ENCODE peak calls at places on chromosomes 4 and X, in eight cellular contexts. B is IMR-90, S is breast epithelium, X is body of pancreas, C is GM12892, K is suprapubic skin, F is HepG2, L is stomach. P is an unnamed sample.

GRCh38 chr4:107164962-107165361 is 128.8 kb upstream of the DKK2 start:
- DNase-seq in B (no peak), S (no peak), X (no peak), C (no peak), K (no peak), F (no peak), L (no peak), P (no peak)

GRCh38 chr4:182642831-182643230 is 274.4 kb downstream of the DCTD start:
- DNase-seq in B (peak), S (no peak), X (no peak), C (no peak), K (no peak), F (peak), L (no peak), P (no peak)

GRCh38 chrX:43974076-43974475 is 886 bp upstream of the NDP start:
- DNase-seq in B (no peak), S (no peak), X (no peak), C (no peak), K (no peak), F (no peak), L (no peak), P (no peak)

GRCh38 chrX:53440631-53441517 is 6.7 kb upstream of the HSD17B10 start:
- DNase-seq in B (peak), S (peak), X (peak), C (no peak), K (peak), F (peak), L (peak), P (peak)

GRCh38 chr4:112284662-112285411 is 867 bp downstream of the TIFA start:
- DNase-seq in B (peak), S (no peak), X (peak), C (no peak), K (no peak), F (no peak), L (no peak), P (no peak)

GRCh38 chr4:1356181-1356998 is 9.4 kb downstream of the UVSSA start:
- DNase-seq in B (peak), S (no peak), X (peak), C (peak), K (no peak), F (peak), L (peak), P (no peak)

GRCh38 chr4:32340591-32340990 is 1620.4 kb downstream of the PCDH7 start:
- DNase-seq in B (no peak), S (no peak), X (no peak), C (no peak), K (no peak), F (no peak), L (no peak), P (no peak)

GRCh38 chrX:115449742-115450141 is 111.2 kb upstream of the PLS3 start:
- DNase-seq in B (no peak), S (peak), X (peak), C (no peak), K (no peak), F (peak), L (peak), P (peak)

GRCh38 chr4:137510866-137511265 is 21.4 kb downstream of the PCDH18 start:
- DNase-seq in B (peak), S (no peak), X (peak), C (no peak), K (no peak), F (no peak), L (no peak), P (no peak)

GRCh38 chr4:15894923-15895411 is 43.6 kb downstream of the FGFBP1 start:
- DNase-seq in B (peak), S (no peak), X (no peak), C (no peak), K (no peak), F (no peak), L (no peak), P (no peak)

GRCh38 chr4:73139991-73140390 is 70.5 kb upstream of the COX18 start:
- DNase-seq in B (peak), S (no peak), X (no peak), C (no peak), K (no peak), F (no peak), L (no peak), P (no peak)

GRCh38 chrX:29547877-29548276 is 667.5 kb upstream of the MAGEB2 start:
- DNase-seq in B (no peak), S (no peak), X (no peak), C (no peak), K (no peak), F (no peak), L (no peak), P (no peak)

GRCh38 chr4:115834441-115834840 is 721.0 kb upstream of the NDST4 start:
- DNase-seq in B (no peak), S (no peak), X (no peak), C (no peak), K (no peak), F (peak), L (no peak), P (no peak)

GRCh38 chr4:4329496-4329895 is 39.4 kb downstream of the ZBTB49 start:
- DNase-seq in B (no peak), S (no peak), X (no peak), C (no peak), K (no peak), F (no peak), L (no peak), P (no peak)

GRCh38 chr4:62057060-62057459 is 856.9 kb downstream of the ADGRL3 start:
- DNase-seq in B (no peak), S (no peak), X (no peak), C (no peak), K (no peak), F (no peak), L (no peak), P (no peak)

GRCh38 chrX:96407043-96407442 is 277.6 kb upstream of the DIAPH2 start:
- DNase-seq in B (peak), S (no peak), X (peak), C (no peak), K (no peak), F (peak), L (peak), P (peak)

GRCh38 chr4:82629238-82630000 is 67.6 kb upstream of the TMEM150C start:
- DNase-seq in B (peak), S (no peak), X (no peak), C (no peak), K (no peak), F (no peak), L (no peak), P (no peak)

GRCh38 chr4:114694770-114695169 is 96.2 kb downstream of the UGT8 start:
- DNase-seq in B (peak), S (no peak), X (no peak), C (no peak), K (no peak), F (peak), L (no peak), P (no peak)

GRCh38 chr4:150302553-150302952 is 224.3 kb downstream of the DCLK2 start:
- DNase-seq in B (peak), S (no peak), X (peak), C (no peak), K (no peak), F (peak), L (no peak), P (no peak)

GRCh38 chr4:23887989-23888388 is 1.9 kb downstream of the PPARGC1A start:
- DNase-seq in B (no peak), S (no peak), X (no peak), C (no peak), K (no peak), F (no peak), L (no peak), P (no peak)

GRCh38 chr4:37967749-37968148 is 7.6 kb downstream of the PTTG2 start:
- DNase-seq in B (peak), S (no peak), X (no peak), C (no peak), K (no peak), F (peak), L (no peak), P (no peak)

GRCh38 chr4:183449193-183449888 is 4.9 kb downstream of the CDKN2AIP start:
- DNase-seq in B (peak), S (no peak), X (no peak), C (no peak), K (no peak), F (no peak), L (no peak), P (no peak)

GRCh38 chrX:103704863-103705262 is 5.8 kb upstream of the TMEM31 start:
- DNase-seq in B (no peak), S (no peak), X (no peak), C (no peak), K (no peak), F (no peak), L (no peak), P (no peak)

DNA sequence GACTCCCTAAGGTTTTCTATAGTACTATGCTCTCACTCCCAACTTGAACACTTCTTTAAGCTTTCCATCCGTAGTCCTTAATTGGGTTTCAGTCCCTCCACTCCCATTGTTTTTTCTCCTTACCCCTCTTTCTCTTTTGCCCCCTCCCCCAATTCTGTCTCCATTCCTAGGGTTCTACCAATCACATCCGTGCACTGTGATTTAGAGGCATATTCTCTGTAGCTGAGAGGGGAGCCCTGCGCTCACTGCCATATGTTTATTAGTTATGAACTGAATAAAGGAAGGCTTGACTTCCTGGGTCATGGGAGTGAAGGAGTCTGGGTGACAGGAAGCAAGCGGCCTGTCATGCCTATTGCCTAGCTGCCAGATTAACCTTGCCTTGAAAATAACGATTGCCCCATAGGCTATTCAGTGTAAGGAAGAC is 470 bp downstream of the MCTS1 start:
- DNase-seq in B (peak), S (no peak), X (peak), C (no peak), K (no peak), F (peak), L (no peak), P (no peak)
- TF ChIP-seq POLR2A in B (no peak), S (no peak), X (no peak), C (no peak), K (no peak), F (no peak), L (no peak), P (no peak)

DNA sequence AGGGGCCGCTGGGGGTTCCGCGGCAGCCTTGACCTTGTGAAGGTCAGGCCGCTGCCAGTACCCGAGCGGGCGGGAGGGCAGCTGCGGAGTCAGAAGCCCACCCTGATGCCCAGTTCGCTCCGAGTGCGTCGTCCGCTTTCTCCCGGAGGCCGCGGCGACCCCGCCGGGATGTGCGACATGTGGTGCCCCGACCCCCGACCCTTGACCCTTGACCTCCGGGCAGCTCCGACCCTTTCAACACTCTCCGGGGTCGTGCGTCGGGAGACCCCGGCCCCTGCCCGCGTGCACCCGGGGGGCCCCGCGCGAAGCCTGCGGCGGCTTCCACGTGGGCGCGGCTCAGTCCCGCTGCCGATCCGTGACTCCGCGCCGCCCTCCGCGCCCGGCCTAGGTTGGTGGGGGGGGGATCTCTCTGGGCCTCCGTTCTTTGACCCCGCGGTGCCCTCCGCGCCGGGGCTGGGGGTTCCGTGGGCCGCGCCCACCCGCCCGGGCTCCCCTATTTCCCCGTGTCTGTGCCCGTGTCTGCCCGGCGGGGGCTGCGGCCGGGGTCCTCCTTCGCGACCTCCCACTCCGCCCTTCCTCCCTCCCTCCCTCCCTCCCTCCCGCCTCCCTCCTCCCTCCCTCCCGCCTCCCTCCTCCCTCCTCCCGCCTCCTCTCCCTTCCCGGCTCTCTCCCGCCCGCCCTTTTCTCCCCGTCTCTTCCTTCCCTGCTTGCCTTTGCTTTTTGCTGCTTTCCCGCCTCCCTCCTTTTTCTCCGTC is 640 bp upstream of the SLC25A6 start:
- DNase-seq in B (peak), S (peak), X (peak), C (peak), K (no peak), F (no peak), L (peak), P (peak)
- TF ChIP-seq POLR2A in B (no peak), S (peak), X (peak), C (peak), K (no peak), F (peak), L (no peak), P (no peak)

DNA sequence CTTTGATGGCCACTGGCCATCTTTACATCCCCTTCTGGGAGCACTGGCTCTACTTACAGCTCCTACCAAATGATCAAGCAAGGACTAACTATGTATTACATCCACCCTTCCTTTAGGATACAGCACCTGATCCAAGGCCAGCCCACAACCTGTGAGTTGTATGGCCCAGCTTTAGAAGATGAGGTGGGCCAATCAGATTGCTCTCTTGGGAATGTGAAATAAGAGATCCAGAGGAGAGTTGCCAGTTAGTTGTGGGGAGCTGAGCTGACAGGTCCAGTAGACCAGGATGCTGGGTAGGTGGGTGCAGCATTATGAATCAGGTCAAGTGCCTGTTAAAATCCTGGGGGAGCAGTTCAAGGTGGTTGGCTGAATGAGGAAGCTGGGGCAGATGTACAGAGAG is 111.5 kb downstream of the GNL3L start:
- DNase-seq in B (no peak), S (no peak), X (no peak), C (no peak), K (no peak), F (no peak), L (no peak), P (no peak)
- TF ChIP-seq POLR2A in B (no peak), S (no peak), X (no peak), C (no peak), K (no peak), F (no peak), L (no peak), P (no peak)

GRCh38 chrX:776061-776460 is 145.5 kb downstream of the SHOX start:
- DNase-seq in B (no peak), S (no peak), X (no peak), C (no peak), K (peak), F (no peak), L (no peak), P (no peak)

GRCh38 chrX:774536-774935 is 143.9 kb downstream of the SHOX start:
- DNase-seq in B (no peak), S (no peak), X (no peak), C (no peak), K (peak), F (no peak), L (no peak), P (no peak)

GRCh38 chrX:771536-771935 is 140.9 kb downstream of the SHOX start:
- DNase-seq in B (no peak), S (no peak), X (no peak), C (no peak), K (no peak), F (no peak), L (peak), P (no peak)

GRCh38 chrX:776529-777230 is 146.1 kb downstream of the SHOX start:
- DNase-seq in B (no peak), S (no peak), X (no peak), C (no peak), K (peak), F (no peak), L (peak), P (no peak)

DNA sequence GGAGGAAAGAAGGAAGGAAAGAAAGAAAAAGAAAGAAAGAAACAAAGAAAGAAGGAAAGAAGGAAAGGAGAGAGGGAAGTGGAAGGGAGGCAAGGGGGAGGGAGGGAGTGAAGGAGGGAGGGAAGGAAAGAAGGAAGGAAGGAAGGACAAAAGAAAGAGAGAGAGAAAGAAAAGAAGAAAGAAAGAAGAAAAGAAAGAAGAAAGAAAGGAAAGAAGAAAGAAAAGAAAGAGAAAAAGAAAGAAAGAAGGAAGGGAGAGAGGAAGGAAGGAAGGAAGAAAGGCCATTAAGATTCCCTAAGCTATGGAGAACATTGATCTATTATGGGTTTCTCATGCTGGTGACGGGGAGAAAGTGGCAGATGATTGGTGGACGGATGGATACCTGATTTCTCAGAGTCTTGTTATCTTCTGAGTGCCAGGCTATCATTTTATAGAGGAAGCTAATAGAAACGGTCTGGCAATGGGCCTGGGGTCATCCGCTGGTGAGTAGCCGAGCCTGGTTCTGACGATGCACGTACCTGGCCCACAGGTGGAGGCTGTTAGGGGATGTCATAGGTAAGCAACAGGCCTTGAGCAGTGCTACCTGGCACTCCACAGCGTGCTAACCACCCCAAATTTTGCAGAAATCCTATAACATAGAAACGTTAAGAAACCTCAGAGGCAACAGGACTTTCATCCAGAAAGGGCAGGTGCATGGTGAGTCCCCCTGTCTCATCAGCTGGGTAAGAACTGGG is 142.9 kb downstream of the SHOX start:
- DNase-seq in B (no peak), S (no peak), X (no peak), C (no peak), K (no peak), F (no peak), L (peak), P (no peak)
- TF ChIP-seq POLR2A in B (no peak), S (no peak), X (no peak), C (no peak), K (no peak), F (no peak), L (no peak), P (no peak)

DNA sequence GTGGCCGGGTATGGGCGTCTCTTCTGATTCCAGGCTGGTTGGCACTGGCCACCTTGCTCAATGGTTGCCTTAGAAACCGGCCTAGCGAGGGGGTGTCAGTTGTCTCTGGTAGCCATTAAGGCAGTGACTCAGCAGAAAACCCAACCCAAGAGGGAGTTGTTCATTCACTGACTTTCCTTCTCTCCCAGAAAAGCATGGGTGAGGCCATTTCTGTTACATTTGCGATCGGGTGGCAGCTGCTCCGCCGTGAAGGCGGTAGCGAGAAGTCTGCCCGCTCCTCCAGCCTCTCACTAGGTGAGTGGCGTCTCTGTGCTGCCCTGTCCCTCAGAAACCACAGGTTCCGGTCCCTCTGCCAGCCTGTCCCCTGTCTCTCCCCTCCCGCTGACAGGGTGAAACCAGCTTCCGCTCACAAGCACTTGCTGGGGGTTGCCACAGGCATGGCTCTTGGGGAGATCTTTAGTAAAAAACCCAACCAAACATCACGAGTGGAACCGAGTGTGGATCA is 17.4 kb downstream of the IRAK1 start:
- DNase-seq in B (peak), S (no peak), X (peak), C (no peak), K (no peak), F (no peak), L (no peak), P (no peak)
- TF ChIP-seq POLR2A in B (no peak), S (no peak), X (no peak), C (no peak), K (no peak), F (no peak), L (no peak), P (no peak)

GRCh38 chrX:132272826-132273225 is 53.6 kb upstream of the RAP2C start:
- DNase-seq in B (peak), S (no peak), X (no peak), C (no peak), K (no peak), F (no peak), L (no peak), P (no peak)
- TF ChIP-seq POLR2A in B (no peak), S (no peak), X (no peak), C (no peak), K (no peak), F (no peak), L (no peak), P (no peak)

DNA sequence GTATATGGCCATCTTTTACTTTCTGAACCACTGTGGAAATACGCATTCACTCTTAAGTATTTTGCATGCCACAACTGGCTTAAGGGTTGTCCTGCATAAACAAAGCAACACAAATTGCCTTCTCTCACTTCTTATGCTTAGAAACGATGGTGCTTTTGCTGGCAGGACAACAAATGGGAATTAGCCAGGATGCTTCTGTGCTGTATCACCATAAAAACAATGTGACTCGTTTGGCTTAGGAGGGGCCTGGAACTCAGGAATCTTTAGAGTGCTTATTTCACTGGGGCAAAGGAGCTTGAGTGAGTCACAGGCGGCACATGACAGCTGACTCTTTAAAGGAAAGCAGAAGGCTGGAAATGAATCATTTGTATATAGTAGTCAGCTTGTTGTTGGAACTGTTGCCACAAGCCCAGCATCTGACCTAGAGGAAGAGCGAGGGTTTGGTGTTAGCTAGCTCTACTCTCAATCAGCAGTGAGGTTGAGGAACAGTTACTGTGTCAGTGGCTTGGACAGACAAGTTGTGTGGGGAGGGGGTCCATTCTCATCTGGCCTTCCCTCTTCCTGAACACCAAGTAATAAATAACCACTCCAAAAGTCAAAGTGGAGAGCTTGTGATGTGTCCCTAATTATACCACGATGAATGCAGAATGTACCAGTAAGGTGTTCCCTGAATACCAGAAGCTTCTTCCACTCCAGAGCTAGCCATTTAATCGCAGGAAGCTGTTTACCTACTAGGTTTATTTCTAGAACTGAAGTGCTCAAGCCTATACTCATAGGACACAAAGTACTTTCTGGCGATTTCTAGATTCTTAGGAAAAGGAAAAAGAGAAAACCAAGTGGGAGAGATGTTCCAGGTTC is 293.1 kb downstream of the CAMK2D start:
- DNase-seq in B (peak), S (peak), X (peak), C (no peak), K (no peak), F (peak), L (peak), P (no peak)
- TF ChIP-seq POLR2A in B (peak), S (no peak), X (no peak), C (no peak), K (no peak), F (no peak), L (no peak), P (no peak)

P was measured in right lobe of liver.